ENCODE peak calls at places on chromosomes 13 and 19, in four cellular contexts. One of them, this sample, is unnamed.

GRCh38 chr13:99425485-99426341 is 75.6 kb upstream of the TM9SF2 start:
- DNase-seq in kidney epithelial cell: no peak
- DNase-seq in cardiac fibroblast: no peak
- DNase-seq in GM23338: no peak
- DNase-seq in this sample: no peak

GRCh38 chr13:76609643-76610042 is 276.6 kb downstream of the KCTD12 start:
- DNase-seq in kidney epithelial cell: no peak
- DNase-seq in cardiac fibroblast: peak
- DNase-seq in GM23338: no peak
- DNase-seq in this sample: no peak

GRCh38 chr13:70960841-70961443 is 852.7 kb upstream of the KLHL1 start:
- DNase-seq in kidney epithelial cell: peak
- DNase-seq in cardiac fibroblast: peak
- DNase-seq in GM23338: peak
- DNase-seq in this sample: peak

GRCh38 chr13:98293103-98293502 is 116.0 kb upstream of the RNF113B start:
- DNase-seq in kidney epithelial cell: no peak
- DNase-seq in cardiac fibroblast: no peak
- DNase-seq in GM23338: no peak
- DNase-seq in this sample: no peak

GRCh38 chr13:23678768-23679167 is 108.6 kb downstream of the TNFRSF19 start:
- DNase-seq in kidney epithelial cell: no peak
- DNase-seq in cardiac fibroblast: no peak
- DNase-seq in GM23338: no peak
- DNase-seq in this sample: no peak

GRCh38 chr13:89343165-89343564 is 1672.0 kb downstream of the SLITRK5 start:
- DNase-seq in kidney epithelial cell: no peak
- DNase-seq in cardiac fibroblast: no peak
- DNase-seq in GM23338: no peak
- DNase-seq in this sample: no peak

GRCh38 chr13:91405240-91405639 is 6.8 kb downstream of the GPC5 start:
- DNase-seq in kidney epithelial cell: no peak
- DNase-seq in cardiac fibroblast: no peak
- DNase-seq in GM23338: no peak
- DNase-seq in this sample: no peak

GRCh38 chr13:112242777-112243176 is 133.4 kb upstream of the SPACA7 start:
- DNase-seq in kidney epithelial cell: no peak
- DNase-seq in cardiac fibroblast: no peak
- DNase-seq in GM23338: no peak
- DNase-seq in this sample: no peak

GRCh38 chr13:28654276-28654675 is 4.7 kb upstream of the POMP start:
- DNase-seq in kidney epithelial cell: no peak
- DNase-seq in cardiac fibroblast: no peak
- DNase-seq in GM23338: no peak
- DNase-seq in this sample: no peak

GRCh38 chr19:36719687-36720556 is 32.5 kb downstream of the ZNF567 start:
- DNase-seq in kidney epithelial cell: no peak
- DNase-seq in cardiac fibroblast: peak
- DNase-seq in GM23338: peak
- DNase-seq in this sample: no peak

GRCh38 chr19:49672131-49672919 is 4.7 kb upstream of the PRMT1 start:
- DNase-seq in kidney epithelial cell: no peak
- DNase-seq in cardiac fibroblast: peak
- DNase-seq in GM23338: peak
- DNase-seq in this sample: peak

GRCh38 chr19:8686549-8686948 is 12.0 kb downstream of the ACTL9 start:
- DNase-seq in kidney epithelial cell: no peak
- DNase-seq in cardiac fibroblast: no peak
- DNase-seq in GM23338: no peak
- DNase-seq in this sample: no peak

GRCh38 chr19:405138-405965 is 3.6 kb downstream of the C2CD4C start:
- DNase-seq in kidney epithelial cell: no peak
- DNase-seq in cardiac fibroblast: no peak
- DNase-seq in GM23338: no peak
- DNase-seq in this sample: no peak

GRCh38 chr19:46474211-46474610 is 2.8 kb upstream of the PNMA8A start:
- DNase-seq in kidney epithelial cell: no peak
- DNase-seq in cardiac fibroblast: no peak
- DNase-seq in GM23338: no peak
- DNase-seq in this sample: peak

GRCh38 chr13:59834801-59835200 is 328.9 kb downstream of the DIAPH3 start:
- DNase-seq in kidney epithelial cell: no peak
- DNase-seq in cardiac fibroblast: peak
- DNase-seq in GM23338: no peak
- DNase-seq in this sample: no peak

GRCh38 chr19:283395-283794 is 7.8 kb downstream of the PLPP2 start:
- DNase-seq in kidney epithelial cell: no peak
- DNase-seq in cardiac fibroblast: no peak
- DNase-seq in GM23338: no peak
- DNase-seq in this sample: no peak

GRCh38 chr19:56312787-56313343 is 1.8 kb downstream of the ZSCAN5A start:
- DNase-seq in kidney epithelial cell: no peak
- DNase-seq in cardiac fibroblast: no peak
- DNase-seq in GM23338: no peak
- DNase-seq in this sample: no peak

GRCh38 chr13:33735276-33735675 is 82.7 kb upstream of the RFC3 start:
- DNase-seq in kidney epithelial cell: no peak
- DNase-seq in cardiac fibroblast: no peak
- DNase-seq in GM23338: no peak
- DNase-seq in this sample: no peak

GRCh38 chr13:30138511-30138910 is 168.8 kb downstream of the KATNAL1 start:
- DNase-seq in kidney epithelial cell: no peak
- DNase-seq in cardiac fibroblast: no peak
- DNase-seq in GM23338: no peak
- DNase-seq in this sample: no peak

GRCh38 chr13:37225414-37226047 is 120.1 kb upstream of the CSNK1A1L start:
- DNase-seq in kidney epithelial cell: no peak
- DNase-seq in cardiac fibroblast: peak
- DNase-seq in GM23338: no peak
- DNase-seq in this sample: no peak

GRCh38 chr13:111383591-111384440 is 63.4 kb downstream of the TEX29 start:
- DNase-seq in kidney epithelial cell: no peak
- DNase-seq in cardiac fibroblast: no peak
- DNase-seq in GM23338: no peak
- DNase-seq in this sample: no peak

GRCh38 chr19:8209111-8209964 is at the start of gene CERS4:
- DNase-seq in kidney epithelial cell: no peak
- DNase-seq in cardiac fibroblast: peak
- DNase-seq in GM23338: peak
- DNase-seq in this sample: no peak

GRCh38 chr19:39212377-39212742 is 8.3 kb upstream of the SYCN start:
- DNase-seq in kidney epithelial cell: no peak
- DNase-seq in cardiac fibroblast: peak
- DNase-seq in GM23338: peak
- DNase-seq in this sample: peak

GRCh38 chr13:40385858-40386180 is 280.6 kb downstream of the FOXO1 start:
- DNase-seq in kidney epithelial cell: no peak
- DNase-seq in cardiac fibroblast: no peak
- DNase-seq in GM23338: no peak
- DNase-seq in this sample: no peak

GRCh38 chr13:112928958-112929777 is 39.8 kb upstream of the MCF2L start:
- DNase-seq in kidney epithelial cell: no peak
- DNase-seq in cardiac fibroblast: peak
- DNase-seq in GM23338: no peak
- DNase-seq in this sample: peak

GRCh38 chr13:73971481-73971880 is 162.7 kb downstream of the KLF12 start:
- DNase-seq in kidney epithelial cell: no peak
- DNase-seq in cardiac fibroblast: peak
- DNase-seq in GM23338: no peak
- DNase-seq in this sample: no peak

GRCh38 chr13:32720026-32720425 is 133.8 kb downstream of the PDS5B start:
- DNase-seq in kidney epithelial cell: no peak
- DNase-seq in cardiac fibroblast: peak
- DNase-seq in GM23338: no peak
- DNase-seq in this sample: peak

GRCh38 chr13:79837741-79838450 is 356.9 kb downstream of the NDFIP2 start:
- DNase-seq in kidney epithelial cell: peak
- DNase-seq in cardiac fibroblast: peak
- DNase-seq in GM23338: no peak
- DNase-seq in this sample: no peak

GRCh38 chr19:3575260-3575741 is 2.6 kb downstream of the HMG20B start:
- DNase-seq in kidney epithelial cell: no peak
- DNase-seq in cardiac fibroblast: peak
- DNase-seq in GM23338: peak
- DNase-seq in this sample: peak

GRCh38 chr13:79427265-79427664 is 21.2 kb upstream of the RBM26 start:
- DNase-seq in kidney epithelial cell: peak
- DNase-seq in cardiac fibroblast: no peak
- DNase-seq in GM23338: no peak
- DNase-seq in this sample: no peak

GRCh38 chr19:29672933-29673336 is 7.7 kb downstream of the PLEKHF1 start:
- DNase-seq in kidney epithelial cell: no peak
- DNase-seq in cardiac fibroblast: no peak
- DNase-seq in GM23338: no peak
- DNase-seq in this sample: no peak

GRCh38 chr13:34208326-34208725 is 390.4 kb downstream of the RFC3 start:
- DNase-seq in kidney epithelial cell: no peak
- DNase-seq in cardiac fibroblast: no peak
- DNase-seq in GM23338: no peak
- DNase-seq in this sample: no peak

GRCh38 chr13:105410602-105411001 is 1124.9 kb downstream of the EFNB2 start:
- DNase-seq in kidney epithelial cell: no peak
- DNase-seq in cardiac fibroblast: peak
- DNase-seq in GM23338: peak
- DNase-seq in this sample: peak

GRCh38 chr19:36409841-36410240 is 8.6 kb downstream of the ZFP82 start:
- DNase-seq in kidney epithelial cell: no peak
- DNase-seq in cardiac fibroblast: no peak
- DNase-seq in GM23338: no peak
- DNase-seq in this sample: no peak

GRCh38 chr19:37980419-37980975 is 73.5 kb downstream of the SIPA1L3 start:
- DNase-seq in kidney epithelial cell: peak
- DNase-seq in cardiac fibroblast: no peak
- DNase-seq in GM23338: no peak
- DNase-seq in this sample: no peak

GRCh38 chr19:16338470-16339360 is 14.1 kb downstream of the KLF2 start:
- DNase-seq in kidney epithelial cell: peak
- DNase-seq in cardiac fibroblast: peak
- DNase-seq in GM23338: peak
- DNase-seq in this sample: peak

GRCh38 chr19:35327642-35328041 is 1.3 kb upstream of the CD22 start:
- DNase-seq in kidney epithelial cell: no peak
- DNase-seq in cardiac fibroblast: no peak
- DNase-seq in GM23338: peak
- DNase-seq in this sample: peak

GRCh38 chr19:35742121-35742724 is at the start of gene IGFLR1:
- DNase-seq in kidney epithelial cell: no peak
- DNase-seq in cardiac fibroblast: no peak
- DNase-seq in GM23338: no peak
- DNase-seq in this sample: no peak

DNA sequence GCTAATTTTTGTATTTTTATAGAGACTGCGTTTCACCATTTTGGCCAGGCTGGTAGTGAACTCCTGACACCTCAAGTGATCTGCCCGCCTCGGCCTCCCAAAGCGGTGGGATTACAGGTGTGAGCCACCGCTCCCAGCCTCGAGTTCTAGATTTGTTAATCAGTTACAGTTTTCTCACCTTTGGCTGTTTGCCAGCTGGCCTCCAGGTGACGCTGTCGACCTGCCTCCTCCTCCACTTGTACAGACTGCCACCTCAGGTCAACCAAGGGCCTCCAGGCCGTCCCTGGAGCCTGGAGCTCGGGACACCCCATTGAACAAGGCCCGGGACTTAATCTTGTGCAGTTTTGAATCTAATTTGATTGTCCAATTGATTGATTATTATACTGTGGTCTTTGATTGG is 45.5 kb downstream of the IER2 start:
- DNase-seq in kidney epithelial cell: no peak
- DNase-seq in cardiac fibroblast: no peak
- DNase-seq in GM23338: peak
- DNase-seq in this sample: peak
- TF ChIP-seq CTCF in kidney epithelial cell: no peak
- TF ChIP-seq CTCF in cardiac fibroblast: no peak
- TF ChIP-seq CTCF in GM23338: peak
- TF ChIP-seq CTCF in this sample: no peak

DNA sequence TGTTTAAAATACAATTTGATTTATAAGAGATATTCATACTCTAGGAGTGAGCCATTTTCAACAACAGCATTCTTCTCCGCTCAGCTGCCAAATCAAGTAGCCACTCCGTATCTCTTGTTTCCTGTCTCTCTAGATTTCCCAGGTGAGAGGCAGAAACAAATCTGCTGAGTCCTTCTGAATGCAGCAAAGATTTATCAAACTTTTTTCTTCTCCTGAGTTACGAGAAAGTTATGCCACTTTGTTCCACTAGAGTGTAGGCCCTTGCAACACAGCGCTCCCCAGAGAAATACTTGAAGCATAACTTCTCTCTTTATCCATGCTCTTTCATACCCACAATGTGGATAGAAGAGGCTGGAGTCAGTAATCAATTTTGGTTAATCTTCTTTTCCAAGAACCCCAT is 1960.8 kb downstream of the OLFM4 start:
- DNase-seq in kidney epithelial cell: no peak
- DNase-seq in cardiac fibroblast: no peak
- DNase-seq in GM23338: peak
- DNase-seq in this sample: no peak
- TF ChIP-seq CTCF in kidney epithelial cell: no peak
- TF ChIP-seq CTCF in cardiac fibroblast: no peak
- TF ChIP-seq CTCF in GM23338: peak
- TF ChIP-seq CTCF in this sample: no peak

GRCh38 chr19:4676955-4677731 is 7.0 kb upstream of the MYDGF start:
- DNase-seq in kidney epithelial cell: no peak
- DNase-seq in cardiac fibroblast: peak
- DNase-seq in GM23338: peak
- DNase-seq in this sample: peak
- TF ChIP-seq CTCF in kidney epithelial cell: peak
- TF ChIP-seq CTCF in cardiac fibroblast: peak
- TF ChIP-seq CTCF in GM23338: peak
- TF ChIP-seq CTCF in this sample: no peak

GRCh38 chr19:32674959-32675719 is at the start of gene ANKRD27:
- DNase-seq in kidney epithelial cell: peak
- DNase-seq in cardiac fibroblast: peak
- DNase-seq in GM23338: peak
- DNase-seq in this sample: peak

GRCh38 chr19:32676186-32676894 is 692 bp downstream of the RGS9BP start:
- DNase-seq in kidney epithelial cell: no peak
- DNase-seq in cardiac fibroblast: no peak
- DNase-seq in GM23338: peak
- DNase-seq in this sample: no peak

GRCh38 chr19:32675720-32676185 is at the start of gene RGS9BP:
- DNase-seq in kidney epithelial cell: no peak
- DNase-seq in cardiac fibroblast: peak
- DNase-seq in GM23338: peak
- DNase-seq in this sample: peak

GRCh38 chr19:32676895-32677359 is 1.3 kb downstream of the RGS9BP start:
- DNase-seq in kidney epithelial cell: no peak
- DNase-seq in cardiac fibroblast: no peak
- DNase-seq in GM23338: no peak
- DNase-seq in this sample: no peak

DNA sequence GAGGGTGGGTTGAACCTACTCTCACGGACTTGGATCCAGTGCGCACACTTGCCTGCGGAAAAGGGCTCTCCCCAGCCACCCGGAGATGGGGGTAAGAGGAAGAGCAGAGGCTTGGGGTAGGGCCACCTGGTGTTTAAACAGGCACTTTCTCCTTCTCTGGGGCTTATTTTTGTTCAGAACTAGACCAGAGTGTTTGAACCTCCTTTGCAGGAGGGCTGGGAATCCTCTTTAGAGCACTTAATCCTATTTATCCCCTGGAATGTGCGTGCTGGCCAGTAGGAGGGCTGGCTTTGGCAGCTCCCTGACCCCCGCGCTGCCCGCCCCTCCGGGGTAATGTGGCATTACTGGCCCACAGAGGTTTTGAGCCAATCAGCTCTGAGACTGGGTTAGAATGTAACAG is 2.0 kb downstream of the RGS9BP start:
- DNase-seq in kidney epithelial cell: no peak
- DNase-seq in cardiac fibroblast: no peak
- DNase-seq in GM23338: peak
- DNase-seq in this sample: no peak
- TF ChIP-seq CTCF in kidney epithelial cell: no peak
- TF ChIP-seq CTCF in cardiac fibroblast: no peak
- TF ChIP-seq CTCF in GM23338: no peak
- TF ChIP-seq CTCF in this sample: no peak

This sample was measured in MCF 10A.